ENCODE peak calls at places on chromosomes 1 and 21, in eight cellular contexts. Y is WTC11, F is suprapubic skin, J is uterus, O is neural crest cell, L is left lung, U is foreskin fibroblast, P is colonic mucosa. N is an unnamed sample.

GRCh38 chr1:185318431-185319151 is 1.5 kb upstream of the IVNS1ABP start:
- DNase-seq in O (no peak), F (no peak), Y (no peak), J (no peak), P (no peak), L (no peak), U (no peak), N (no peak)

GRCh38 chr1:111716371-111716770 is 22.8 kb downstream of the INKA2 start:
- DNase-seq in U (no peak), F (no peak), Y (no peak), P (no peak), L (no peak), J (no peak), O (no peak), N (no peak)

GRCh38 chr21:20016431-20017005 is 981.7 kb upstream of the NCAM2 start:
- DNase-seq in U (no peak), L (no peak), F (no peak), J (no peak), Y (no peak), O (no peak), P (no peak), N (no peak)

GRCh38 chr1:244254467-244254866 is 197.2 kb downstream of the ADSS2 start:
- DNase-seq in O (no peak), U (no peak), P (peak; percentile 29), Y (no peak), F (no peak), J (no peak), L (peak; percentile 73), N (no peak)

GRCh38 chr1:1550591-1551432 is 10.4 kb upstream of the TMEM240 start:
- DNase-seq in P (no peak), O (no peak), J (no peak), F (no peak), U (peak; percentile 69), Y (no peak), L (no peak), N (no peak)

GRCh38 chr1:240134596-240134995 is 42.9 kb downstream of the FMN2 start:
- DNase-seq in O (no peak), Y (no peak), J (no peak), L (no peak), P (no peak), F (no peak), U (no peak), N (no peak)

GRCh38 chr1:87330954-87331318 is 2.3 kb downstream of the LMO4 start:
- DNase-seq in Y (no peak), F (no peak), O (no peak), L (no peak), U (no peak), J (no peak), P (no peak), N (no peak)

GRCh38 chr1:60637651-60638050 is 444.7 kb upstream of the NFIA start:
- DNase-seq in F (no peak), U (no peak), O (no peak), Y (no peak), J (no peak), L (no peak), P (no peak), N (no peak)

GRCh38 chr1:170445096-170445495 is 86.9 kb upstream of the GORAB start:
- DNase-seq in J (no peak), O (no peak), F (no peak), P (no peak), Y (no peak), U (peak; percentile 90), L (no peak), N (no peak)

GRCh38 chr1:2811526-2811905 is 10.0 kb upstream of the TTC34 start:
- DNase-seq in O (no peak), U (no peak), F (no peak), P (no peak), Y (no peak), L (no peak), J (no peak), N (no peak)

GRCh38 chr1:218479436-218480115 is 134.4 kb downstream of the TGFB2 start:
- DNase-seq in Y (no peak), F (no peak), O (no peak), L (no peak), U (no peak), J (no peak), P (no peak), N (no peak)

GRCh38 chr1:117066367-117066766 is 6.2 kb downstream of the TTF2 start:
- DNase-seq in Y (no peak), U (no peak), J (no peak), P (no peak), L (no peak), O (no peak), F (no peak), N (no peak)

DNA sequence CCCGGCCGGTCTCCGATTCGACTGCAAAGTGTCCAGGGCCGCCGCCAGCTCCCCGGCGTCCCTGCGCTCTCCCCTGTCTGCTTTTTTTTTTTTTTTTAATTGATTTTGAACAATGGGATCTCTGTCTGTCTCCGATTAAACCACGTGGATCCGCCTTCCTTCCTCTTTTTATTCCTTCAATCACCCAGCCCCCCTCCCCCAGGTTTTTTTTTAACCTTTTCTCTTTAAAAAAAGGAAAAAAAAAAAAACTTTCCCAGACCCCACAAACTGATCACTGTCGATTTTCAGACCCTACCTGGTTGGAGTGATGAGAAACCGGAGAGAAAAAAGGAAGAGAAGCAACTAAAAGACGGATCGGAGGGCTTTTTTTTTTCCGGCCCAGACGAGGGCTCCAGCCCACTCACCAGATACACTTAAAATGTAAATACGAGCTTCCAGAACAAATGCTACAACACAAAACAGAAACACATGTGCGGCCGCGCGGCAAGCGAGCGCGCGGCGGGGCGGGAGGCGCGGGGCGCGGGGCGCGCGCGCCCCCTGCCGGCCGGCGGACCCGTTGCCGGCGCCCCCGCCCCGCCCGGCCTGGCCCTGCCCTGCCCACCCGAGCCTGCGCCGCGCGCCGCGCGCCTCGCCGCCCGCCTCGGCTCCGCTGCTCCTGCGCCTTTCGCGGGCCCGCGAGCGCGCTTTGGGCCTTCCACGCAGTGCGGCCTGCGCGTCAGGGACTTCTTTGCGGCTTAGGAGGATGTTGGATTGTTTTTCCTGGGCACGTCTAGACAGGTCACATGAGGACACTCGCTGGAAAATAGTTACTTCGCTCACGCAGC is at the start of gene RCC2:
- DNase-seq in P (peak; percentile 54), L (peak; percentile 68), O (peak; percentile 57), Y (peak; percentile 48), F (no peak), J (peak; percentile 72), U (peak; percentile 70), N (peak; percentile 61)
- TF ChIP-seq CTCF in P (no peak), L (peak; percentile 6), O (peak; percentile 36), Y (no peak), F (no peak), J (no peak), U (no peak), N (no peak)

GRCh38 chr1:25697426-25698220 is 81.0 kb downstream of the MAN1C1 start:
- DNase-seq in J (no peak), L (no peak), F (no peak), P (no peak), U (no peak), O (no peak), Y (no peak), N (no peak)

GRCh38 chr1:25694591-25695007 is 78.0 kb downstream of the MAN1C1 start:
- DNase-seq in U (no peak), J (no peak), Y (no peak), L (no peak), P (no peak), O (no peak), F (no peak), N (no peak)

GRCh38 chr1:25695991-25696330 is 79.4 kb downstream of the MAN1C1 start:
- DNase-seq in P (no peak), J (peak; percentile 58), O (no peak), U (peak; percentile 88), F (no peak), L (no peak), Y (no peak), N (no peak)

GRCh38 chr1:25694167-25694566 is 77.6 kb downstream of the MAN1C1 start:
- DNase-seq in L (no peak), F (no peak), P (peak; percentile 58), U (peak; percentile 71), J (peak; percentile 75), Y (no peak), O (no peak), N (no peak)

DNA sequence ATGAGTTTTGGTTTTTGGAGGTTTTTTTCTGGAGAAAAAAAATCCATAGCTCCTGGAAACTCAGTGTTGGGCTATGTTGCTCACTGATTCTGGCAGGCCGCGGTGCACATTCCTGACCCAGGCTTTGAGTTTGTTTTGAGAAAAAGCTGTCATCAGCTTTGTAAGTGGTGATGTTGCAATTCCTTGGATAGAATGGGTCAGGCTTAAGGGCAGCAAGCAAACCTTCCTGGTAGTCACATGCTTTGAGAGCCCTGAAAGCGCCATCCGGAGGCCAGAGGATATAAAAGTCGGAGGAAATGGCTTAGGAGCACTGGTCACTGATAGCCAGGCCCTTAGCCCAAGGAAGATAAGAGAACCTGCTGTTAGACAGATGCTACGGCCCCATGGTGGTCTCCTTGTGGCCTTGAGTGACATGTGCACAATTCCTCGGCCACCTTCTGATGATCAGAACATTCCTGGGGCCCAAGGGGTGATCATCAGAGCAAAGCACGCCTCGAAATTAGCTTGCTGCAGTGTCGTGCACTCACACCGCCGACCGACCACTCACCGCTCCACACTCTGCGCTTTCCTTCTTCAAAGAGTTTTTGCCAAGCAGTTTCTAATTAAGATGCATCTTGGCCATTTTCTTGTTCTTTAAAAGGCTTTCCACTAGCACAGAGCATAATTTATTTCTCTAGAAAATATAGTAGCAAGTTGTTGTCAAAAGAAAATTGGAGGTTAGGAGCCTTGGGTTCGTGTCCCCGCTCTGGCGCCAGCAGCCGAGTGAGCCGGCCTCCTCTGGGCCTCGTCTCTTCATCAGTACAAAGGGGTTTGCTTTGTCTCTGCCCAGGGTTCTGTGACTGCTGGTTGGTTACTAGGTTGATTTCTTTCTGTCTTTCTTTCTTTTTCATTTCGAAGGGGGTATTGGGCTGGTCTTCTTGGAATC is 78.7 kb downstream of the MAN1C1 start:
- DNase-seq in L (peak; percentile 73), U (peak; percentile 97), F (peak; percentile 90), O (no peak), Y (peak; percentile 54), J (peak; percentile 81), P (peak; percentile 55), N (no peak)
- TF ChIP-seq CTCF in L (no peak), U (peak; percentile 33), F (no peak), O (peak; percentile 21), Y (no peak), J (no peak), P (no peak), N (no peak)

DNA sequence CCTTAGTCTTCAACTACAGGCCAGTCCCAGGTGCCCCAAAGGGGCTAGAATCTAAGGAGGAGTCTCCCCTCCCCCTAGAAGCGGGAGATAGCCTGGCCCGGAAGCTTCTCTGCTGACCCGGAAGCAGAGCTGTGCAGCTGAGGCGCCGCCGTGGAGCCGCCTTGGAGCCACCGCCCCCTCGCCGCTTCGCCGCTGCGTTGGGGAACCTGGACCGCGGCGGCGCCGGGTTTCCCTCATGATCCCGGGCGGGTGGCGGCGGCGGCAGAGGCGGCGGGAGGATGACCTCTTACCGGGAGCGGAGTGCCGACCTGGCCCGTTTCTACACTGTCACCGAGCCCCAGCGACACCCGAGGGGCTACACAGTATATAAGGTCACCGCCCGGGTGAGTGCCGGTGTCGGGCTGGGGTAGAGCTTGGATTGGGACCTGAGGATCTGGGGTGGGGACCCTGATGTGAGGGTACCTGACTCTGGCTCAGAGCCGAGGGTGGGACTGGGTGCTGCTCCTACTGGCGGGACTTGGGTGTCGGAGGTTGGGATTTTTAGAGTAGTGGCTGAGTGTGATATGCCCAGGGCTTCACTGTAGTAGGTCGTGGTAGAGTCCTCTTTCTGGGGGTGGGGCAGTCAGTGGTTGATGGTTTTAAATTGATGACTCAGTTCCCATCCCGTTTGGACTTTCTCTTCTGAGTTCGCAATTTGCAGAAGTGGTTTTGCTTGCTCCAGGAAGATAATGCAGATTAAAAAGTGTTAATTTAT is at the start of gene RPS6KC1:
- DNase-seq in O (peak; percentile 68), L (peak; percentile 90), Y (peak; percentile 83), F (peak; percentile 86), P (peak; percentile 87), J (peak; percentile 78), U (peak; percentile 76), N (peak; percentile 72)
- TF ChIP-seq CTCF in O (peak; percentile 27), L (no peak), Y (no peak), F (no peak), P (no peak), J (no peak), U (no peak), N (peak; percentile 11)

GRCh38 chr1:96842215-96842614 is 120.6 kb downstream of the PTBP2 start:
- DNase-seq in U (no peak), J (no peak), Y (no peak), P (no peak), L (no peak), O (no peak), F (no peak), N (no peak)
- TF ChIP-seq CTCF in U (peak; percentile 11), J (no peak), Y (no peak), P (no peak), L (no peak), O (no peak), F (no peak), N (no peak)

N was measured in natural killer cell.